ENCODE peak calls at places on chromosome 6, in eight cellular contexts. One of them, this sample, is unnamed. For H3K27me3, the result is how much of the 10 kb centered on the place peaks cover.

GRCh38 chr6:33170176-33171095 is 21.8 kb downstream of the COL11A2 start:
- DNase-seq in heart right ventricle: no peak
- DNase-seq in IMR-90: no peak
- DNase-seq in fibroblast of lung: no peak
- DNase-seq in psoas muscle: no peak
- DNase-seq in bronchial epithelial cell: no peak
- DNase-seq in PC-9: no peak
- DNase-seq in right cardiac atrium: peak
- DNase-seq in this sample: no peak

GRCh38 chr6:165959627-165960026 is 208.0 kb downstream of the TBXT start:
- DNase-seq in psoas muscle: no peak
- DNase-seq in heart right ventricle: no peak
- DNase-seq in PC-9: no peak
- DNase-seq in right cardiac atrium: no peak
- DNase-seq in fibroblast of lung: no peak
- DNase-seq in IMR-90: no peak
- DNase-seq in bronchial epithelial cell: no peak
- DNase-seq in this sample: no peak

GRCh38 chr6:137102050-137102848 is 57.5 kb upstream of the IL20RA start:
- DNase-seq in IMR-90: no peak
- DNase-seq in bronchial epithelial cell: peak
- DNase-seq in fibroblast of lung: no peak
- DNase-seq in right cardiac atrium: no peak
- DNase-seq in psoas muscle: no peak
- DNase-seq in heart right ventricle: no peak
- DNase-seq in PC-9: no peak
- DNase-seq in this sample: no peak

GRCh38 chr6:43250992-43251373 is 7.7 kb downstream of the TTBK1 start:
- DNase-seq in psoas muscle: no peak
- DNase-seq in PC-9: no peak
- DNase-seq in IMR-90: no peak
- DNase-seq in bronchial epithelial cell: peak
- DNase-seq in fibroblast of lung: no peak
- DNase-seq in right cardiac atrium: no peak
- DNase-seq in heart right ventricle: no peak
- DNase-seq in this sample: no peak

GRCh38 chr6:22929228-22929627 is 359.9 kb downstream of the HDGFL1 start:
- DNase-seq in PC-9: no peak
- DNase-seq in psoas muscle: no peak
- DNase-seq in bronchial epithelial cell: peak
- DNase-seq in heart right ventricle: peak
- DNase-seq in right cardiac atrium: no peak
- DNase-seq in IMR-90: no peak
- DNase-seq in fibroblast of lung: no peak
- DNase-seq in this sample: peak

GRCh38 chr6:35691027-35691824 is 2.5 kb upstream of the FKBP5 start:
- DNase-seq in right cardiac atrium: peak
- DNase-seq in bronchial epithelial cell: peak
- DNase-seq in heart right ventricle: peak
- DNase-seq in PC-9: no peak
- DNase-seq in psoas muscle: peak
- DNase-seq in fibroblast of lung: peak
- DNase-seq in IMR-90: peak
- DNase-seq in this sample: no peak

GRCh38 chr6:109304284-109305015 is 77.8 kb downstream of the CD164 start:
- DNase-seq in fibroblast of lung: peak
- DNase-seq in psoas muscle: peak
- DNase-seq in bronchial epithelial cell: no peak
- DNase-seq in heart right ventricle: no peak
- DNase-seq in IMR-90: no peak
- DNase-seq in right cardiac atrium: no peak
- DNase-seq in PC-9: no peak
- DNase-seq in this sample: no peak

GRCh38 chr6:15365273-15365687 is 119.4 kb downstream of the JARID2 start:
- DNase-seq in right cardiac atrium: peak
- DNase-seq in bronchial epithelial cell: peak
- DNase-seq in PC-9: no peak
- DNase-seq in IMR-90: peak
- DNase-seq in psoas muscle: peak
- DNase-seq in fibroblast of lung: peak
- DNase-seq in heart right ventricle: peak
- DNase-seq in this sample: no peak

GRCh38 chr6:111260570-111261298 is 173.4 kb downstream of the SLC16A10 start:
- DNase-seq in bronchial epithelial cell: peak
- DNase-seq in fibroblast of lung: peak
- DNase-seq in PC-9: no peak
- DNase-seq in right cardiac atrium: no peak
- DNase-seq in heart right ventricle: no peak
- DNase-seq in psoas muscle: no peak
- DNase-seq in IMR-90: peak
- DNase-seq in this sample: peak
- H3K4me3 ChIP-seq in bronchial epithelial cell: peak
- H3K4me3 ChIP-seq in fibroblast of lung: peak
- H3K4me3 ChIP-seq in PC-9: peak
- H3K4me3 ChIP-seq in right cardiac atrium: no peak
- H3K4me3 ChIP-seq in heart right ventricle: no peak
- H3K4me3 ChIP-seq in psoas muscle: peak
- H3K4me3 ChIP-seq in IMR-90: peak
- H3K4me3 ChIP-seq in this sample: no peak

GRCh38 chr6:160353950-160354496 is 5.8 kb downstream of the SLC22A3 start:
- DNase-seq in IMR-90: no peak
- DNase-seq in psoas muscle: no peak
- DNase-seq in fibroblast of lung: no peak
- DNase-seq in PC-9: no peak
- DNase-seq in heart right ventricle: no peak
- DNase-seq in right cardiac atrium: no peak
- DNase-seq in bronchial epithelial cell: no peak
- DNase-seq in this sample: no peak
- H3K27me3 ChIP-seq in IMR-90: under half
- H3K27me3 ChIP-seq in psoas muscle: under half
- H3K27me3 ChIP-seq in fibroblast of lung: under half
- H3K27me3 ChIP-seq in PC-9: under half
- H3K27me3 ChIP-seq in heart right ventricle: under half
- H3K27me3 ChIP-seq in right cardiac atrium: under half
- H3K27me3 ChIP-seq in bronchial epithelial cell: under half
- H3K27me3 ChIP-seq in this sample: under half

GRCh38 chr6:42025790-42026311 is 24.5 kb upstream of the TAF8 start:
- DNase-seq in PC-9: no peak
- DNase-seq in bronchial epithelial cell: no peak
- DNase-seq in heart right ventricle: no peak
- DNase-seq in right cardiac atrium: no peak
- DNase-seq in IMR-90: no peak
- DNase-seq in psoas muscle: no peak
- DNase-seq in fibroblast of lung: no peak
- DNase-seq in this sample: no peak

GRCh38 chr6:42020967-42021366 is 29.4 kb upstream of the TAF8 start:
- DNase-seq in heart right ventricle: no peak
- DNase-seq in psoas muscle: no peak
- DNase-seq in fibroblast of lung: no peak
- DNase-seq in IMR-90: no peak
- DNase-seq in right cardiac atrium: no peak
- DNase-seq in bronchial epithelial cell: no peak
- DNase-seq in PC-9: no peak
- DNase-seq in this sample: no peak

GRCh38 chr6:42025066-42025789 is 25.1 kb upstream of the TAF8 start:
- DNase-seq in bronchial epithelial cell: no peak
- DNase-seq in psoas muscle: no peak
- DNase-seq in PC-9: no peak
- DNase-seq in right cardiac atrium: peak
- DNase-seq in IMR-90: no peak
- DNase-seq in heart right ventricle: no peak
- DNase-seq in fibroblast of lung: no peak
- DNase-seq in this sample: no peak

GRCh38 chr6:42021847-42022754 is 28.2 kb upstream of the TAF8 start:
- DNase-seq in right cardiac atrium: peak
- DNase-seq in fibroblast of lung: no peak
- DNase-seq in heart right ventricle: no peak
- DNase-seq in bronchial epithelial cell: no peak
- DNase-seq in PC-9: no peak
- DNase-seq in IMR-90: no peak
- DNase-seq in psoas muscle: no peak
- DNase-seq in this sample: peak

GRCh38 chr6:42022755-42023384 is 27.5 kb upstream of the TAF8 start:
- DNase-seq in PC-9: no peak
- DNase-seq in psoas muscle: no peak
- DNase-seq in IMR-90: no peak
- DNase-seq in heart right ventricle: no peak
- DNase-seq in bronchial epithelial cell: no peak
- DNase-seq in fibroblast of lung: no peak
- DNase-seq in right cardiac atrium: peak
- DNase-seq in this sample: no peak
- H3K4me3 ChIP-seq in PC-9: no peak
- H3K4me3 ChIP-seq in psoas muscle: no peak
- H3K4me3 ChIP-seq in IMR-90: no peak
- H3K4me3 ChIP-seq in heart right ventricle: no peak
- H3K4me3 ChIP-seq in bronchial epithelial cell: no peak
- H3K4me3 ChIP-seq in fibroblast of lung: no peak
- H3K4me3 ChIP-seq in right cardiac atrium: no peak
- H3K4me3 ChIP-seq in this sample: no peak

DNA sequence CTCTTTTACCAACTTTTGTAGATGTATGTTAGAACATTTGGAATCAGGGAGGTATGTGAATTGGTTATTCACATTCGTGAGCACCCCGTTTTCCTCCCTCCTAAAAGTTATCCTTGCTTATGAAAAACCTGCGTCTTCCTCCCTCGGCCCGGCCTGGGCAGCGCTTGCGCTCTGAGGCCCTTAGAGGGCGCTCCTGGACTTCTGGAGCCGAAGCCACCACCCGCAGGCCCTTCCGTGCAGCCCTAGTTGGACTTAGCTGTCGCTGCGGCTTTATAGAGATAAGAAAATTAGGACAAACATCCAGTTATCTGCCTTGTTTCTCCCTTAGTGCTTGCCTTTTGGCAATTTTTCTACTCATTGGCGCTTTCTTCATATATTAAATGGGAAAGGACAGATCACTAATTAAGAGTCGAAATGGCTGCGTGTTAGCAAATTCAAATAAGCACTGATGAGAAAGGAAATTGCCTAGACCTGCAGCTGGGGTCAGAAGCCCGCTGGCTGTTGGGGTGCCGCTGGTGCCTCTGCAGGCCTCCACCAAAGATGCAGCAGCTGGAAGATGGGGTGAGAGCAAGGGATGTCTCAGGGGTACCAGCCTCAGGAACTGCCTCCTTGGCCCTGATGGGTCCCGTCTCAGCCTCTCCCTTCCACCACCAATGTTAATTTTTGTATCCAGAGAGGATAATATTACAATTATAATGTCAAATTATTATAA is 5.2 kb downstream of the FNDC1 start:
- DNase-seq in right cardiac atrium: peak
- DNase-seq in heart right ventricle: peak
- DNase-seq in fibroblast of lung: peak
- DNase-seq in psoas muscle: peak
- DNase-seq in PC-9: peak
- DNase-seq in IMR-90: peak
- DNase-seq in bronchial epithelial cell: peak
- DNase-seq in this sample: peak
- H3K27me3 ChIP-seq in right cardiac atrium: under half
- H3K27me3 ChIP-seq in heart right ventricle: under half
- H3K27me3 ChIP-seq in fibroblast of lung: under half
- H3K27me3 ChIP-seq in psoas muscle: under half
- H3K27me3 ChIP-seq in PC-9: half or more
- H3K27me3 ChIP-seq in IMR-90: under half
- H3K27me3 ChIP-seq in bronchial epithelial cell: under half
- H3K27me3 ChIP-seq in this sample: under half

GRCh38 chr6:108175592-108176279 is 9.9 kb downstream of the NR2E1 start:
- DNase-seq in heart right ventricle: no peak
- DNase-seq in psoas muscle: no peak
- DNase-seq in bronchial epithelial cell: no peak
- DNase-seq in IMR-90: no peak
- DNase-seq in fibroblast of lung: no peak
- DNase-seq in right cardiac atrium: no peak
- DNase-seq in PC-9: no peak
- DNase-seq in this sample: no peak
- H3K4me3 ChIP-seq in heart right ventricle: peak
- H3K4me3 ChIP-seq in psoas muscle: peak
- H3K4me3 ChIP-seq in bronchial epithelial cell: no peak
- H3K4me3 ChIP-seq in IMR-90: no peak
- H3K4me3 ChIP-seq in fibroblast of lung: no peak
- H3K4me3 ChIP-seq in right cardiac atrium: no peak
- H3K4me3 ChIP-seq in PC-9: no peak
- H3K4me3 ChIP-seq in this sample: no peak